ENCODE peak calls at places on chromosome 15, in nine cellular contexts. R, I, G, Y, H, V, B, O and D are unnamed samples.

GRCh38 chr15:45572627-45573026 is 14.6 kb upstream of the BLOC1S6 start:
- DNase-seq in V (no peak), H (no peak), Y (no peak), G (no peak), R (no peak), O (no peak), B (no peak), I (no peak), D (no peak)

GRCh38 chr15:56325186-56325585 is 40.0 kb upstream of the TEX9 start:
- DNase-seq in V (no peak), G (no peak), Y (no peak), B (no peak), R (no peak), O (no peak), H (no peak), I (peak; percentile 70), D (no peak)

GRCh38 chr15:75037685-75038084 is 14.3 kb downstream of the PPCDC start:
- DNase-seq in R (no peak), I (no peak), Y (no peak), H (no peak), O (no peak), V (no peak), G (no peak), B (no peak), D (no peak)

GRCh38 chr15:66707310-66708160 is 5.5 kb downstream of the SMAD6 start:
- DNase-seq in Y (no peak), O (no peak), I (peak; percentile 65), H (peak; percentile 62), B (no peak), V (no peak), G (no peak), R (peak; percentile 57), D (peak; percentile 48)

GRCh38 chr15:55914446-55914845 is 79.0 kb downstream of the NEDD4 start:
- DNase-seq in G (no peak), H (no peak), B (no peak), O (no peak), I (peak; percentile 45), R (no peak), Y (no peak), V (no peak), D (no peak)

GRCh38 chr15:93189562-93189961 is 100.6 kb upstream of the RGMA start:
- DNase-seq in H (no peak), B (no peak), O (no peak), G (no peak), I (no peak), R (no peak), Y (no peak), V (no peak), D (no peak)

GRCh38 chr15:77824361-77824985 is 191.8 kb upstream of the LINGO1 start:
- DNase-seq in V (no peak), I (no peak), G (no peak), O (no peak), Y (no peak), B (no peak), R (no peak), H (no peak), D (no peak)

GRCh38 chr15:64949383-64950141 is 37.9 kb downstream of the ANKDD1A start:
- DNase-seq in O (no peak), R (no peak), I (no peak), Y (no peak), B (no peak), G (no peak), H (no peak), V (no peak), D (no peak)

GRCh38 chr15:53272116-53272515 is 482.0 kb upstream of the ONECUT1 start:
- DNase-seq in V (no peak), H (no peak), R (no peak), G (no peak), B (no peak), Y (no peak), O (no peak), I (no peak), D (no peak)

GRCh38 chr15:25060472-25060803 is 105.7 kb downstream of the SNRPN start:
- DNase-seq in R (no peak), G (no peak), I (no peak), Y (no peak), V (no peak), H (peak; percentile 23), B (no peak), O (no peak), D (peak; percentile 3)

GRCh38 chr15:42038401-42038800 is 17.6 kb upstream of the PLA2G4E start:
- DNase-seq in V (no peak), O (no peak), I (no peak), H (no peak), G (no peak), R (no peak), B (no peak), Y (no peak), D (no peak)

GRCh38 chr15:39151545-39151944 is 429.3 kb upstream of the THBS1 start:
- DNase-seq in G (no peak), Y (no peak), I (no peak), H (no peak), O (no peak), R (no peak), B (no peak), V (no peak), D (no peak)

GRCh38 chr15:52682776-52683175 is 3.6 kb upstream of the ATOSA start:
- DNase-seq in I (no peak), G (no peak), O (no peak), R (no peak), Y (no peak), B (peak; percentile 55), H (no peak), V (no peak), D (no peak)

GRCh38 chr15:69760890-69761568 is 308.4 kb downstream of the RPLP1 start:
- DNase-seq in I (peak; percentile 99), V (peak; percentile 20), B (peak; percentile 75), G (peak; percentile 77), H (peak; percentile 54), O (peak; percentile 67), R (peak; percentile 25), Y (peak; percentile 17), D (peak; percentile 39)

GRCh38 chr15:65532738-65533051 is 2.4 kb downstream of the HACD3 start:
- DNase-seq in I (peak; percentile 65), V (no peak), Y (no peak), O (no peak), H (no peak), B (no peak), G (no peak), R (no peak), D (no peak)

GRCh38 chr15:56984681-56985515 is 66.5 kb downstream of the TCF12 start:
- DNase-seq in I (peak; percentile 51), V (no peak), R (no peak), O (no peak), H (no peak), B (no peak), G (no peak), Y (no peak), D (no peak)

GRCh38 chr15:65981837-65982696 is 112.8 kb downstream of the RAB11A start:
- DNase-seq in B (peak; percentile 45), I (no peak), Y (no peak), V (no peak), H (peak; percentile 64), R (no peak), G (peak; percentile 79), O (peak; percentile 59), D (peak; percentile 40)

GRCh38 chr15:41856716-41857115 is 18.1 kb downstream of the PLA2G4B start:
- DNase-seq in I (no peak), V (no peak), H (no peak), O (no peak), G (no peak), R (no peak), B (no peak), Y (no peak), D (no peak)

GRCh38 chr15:63870403-63871209 is 36.9 kb upstream of the HERC1 start:
- DNase-seq in V (peak; percentile 77), O (no peak), I (peak; percentile 82), G (no peak), B (no peak), R (peak; percentile 70), Y (no peak), H (peak; percentile 29), D (peak; percentile 74)

GRCh38 chr15:48680841-48681240 is 35.3 kb upstream of the FBN1 start:
- DNase-seq in R (no peak), B (no peak), H (no peak), V (no peak), I (peak; percentile 95), Y (no peak), O (no peak), G (no peak), D (no peak)

GRCh38 chr15:38671675-38672141 is 107.1 kb upstream of the RASGRP1 start:
- DNase-seq in I (no peak), B (peak; percentile 78), G (peak; percentile 43), R (no peak), H (no peak), V (no peak), Y (no peak), O (no peak), D (no peak)

GRCh38 chr15:30929064-30929669 is 25.5 kb downstream of the FAN1 start:
- DNase-seq in B (no peak), O (no peak), I (no peak), H (no peak), Y (no peak), G (no peak), V (no peak), R (no peak), D (no peak)

GRCh38 chr15:40340740-40341400 is at the start of gene CCDC9B:
- DNase-seq in H (peak; percentile 95), O (peak; percentile 92), I (peak; percentile 81), R (peak; percentile 93), B (no peak), Y (no peak), G (no peak), V (peak; percentile 93), D (peak; percentile 90)
- H3K4me1 ChIP-seq in H (peaks cover 76% of the 10 kb centered on the region), O (peaks cover 43% of the 10 kb centered on the region), I (peaks cover 43% of the 10 kb centered on the region), R (peaks cover 88% of the 10 kb centered on the region), B (peaks cover 12% of the 10 kb centered on the region), Y (peaks cover 60% of the 10 kb centered on the region), G (no peaks in the 10 kb centered on the region), V (peaks cover 82% of the 10 kb centered on the region), D (peaks cover 43% of the 10 kb centered on the region)

GRCh38 chr15:89458440-89458839 is 37.9 kb downstream of the RHCG start:
- DNase-seq in Y (no peak), H (no peak), V (no peak), B (no peak), I (no peak), G (no peak), O (no peak), R (no peak), D (no peak)
- H3K27me3 ChIP-seq in Y (no peaks in the 10 kb centered on the region), H (no peaks in the 10 kb centered on the region), V (peaks cover 37% of the 10 kb centered on the region), B (peaks cover 6% of the 10 kb centered on the region), I (no peaks in the 10 kb centered on the region), G (no peaks in the 10 kb centered on the region), O (no peaks in the 10 kb centered on the region), R (no peaks in the 10 kb centered on the region), D (no peaks in the 10 kb centered on the region)

GRCh38 chr15:60889006-60889405 is 340.1 kb downstream of the RORA start:
- DNase-seq in I (no peak), G (no peak), Y (no peak), O (no peak), V (no peak), R (no peak), H (no peak), B (no peak), D (no peak)
- H3K4me1 ChIP-seq in I (no peaks in the 10 kb centered on the region), G (no peaks in the 10 kb centered on the region), Y (no peaks in the 10 kb centered on the region), O (no peaks in the 10 kb centered on the region), V (no peaks in the 10 kb centered on the region), R (no peaks in the 10 kb centered on the region), H (no peaks in the 10 kb centered on the region), B (no peaks in the 10 kb centered on the region), D (no peaks in the 10 kb centered on the region)

GRCh38 chr15:28456476-28457395 is 76.0 kb downstream of the GOLGA8G start:
- DNase-seq in B (no peak), V (no peak), I (no peak), G (no peak), Y (no peak), R (no peak), H (no peak), O (no peak), D (peak; percentile 16)

GRCh38 chr15:28459279-28459678 is 73.5 kb downstream of the GOLGA8G start:
- DNase-seq in G (no peak), B (no peak), R (no peak), H (no peak), I (no peak), O (no peak), Y (no peak), V (no peak), D (no peak)
- H3K27me3 ChIP-seq in G (no peaks in the 10 kb centered on the region), B (no peaks in the 10 kb centered on the region), R (peaks cover 14% of the 10 kb centered on the region), H (peaks cover 27% of the 10 kb centered on the region), I (no peaks in the 10 kb centered on the region), O (peaks cover 7% of the 10 kb centered on the region), Y (no peaks in the 10 kb centered on the region), V (peaks cover 19% of the 10 kb centered on the region), D (no peaks in the 10 kb centered on the region)